ENCODE peak calls at places on chromosome 10, in five cellular contexts. T is H7, J is LHCN-M2, Q is left ventricle myocardium superior, C is RWPE1. H is an unnamed sample.
A peak's percentile ranks its signal among the peaks of the same experiment; 100 is the strongest.

GRCh38 chr10:48466611-48467240 is 138.1 kb downstream of the ARHGAP22 start:
- DNase-seq in T (peak; percentile 85), J (no peak), Q (no peak), C (peak; percentile 48), H (no peak)

GRCh38 chr10:3668276-3668960 is 116.6 kb downstream of the KLF6 start:
- DNase-seq in T (peak; percentile 84), J (no peak), Q (peak; percentile 37), C (peak; percentile 69), H (no peak)

GRCh38 chr10:76576276-76576962 is 1061.2 kb downstream of the KCNMA1 start:
- DNase-seq in T (no peak), J (peak; percentile 46), Q (peak; percentile 59), C (no peak), H (peak; percentile 27)

GRCh38 chr10:128664729-128665128 is 538.5 kb upstream of the MKI67 start:
- DNase-seq in T (no peak), J (no peak), Q (no peak), C (no peak), H (no peak)

GRCh38 chr10:102211615-102212299 is 14.3 kb upstream of the ELOVL3 start:
- DNase-seq in T (no peak), J (no peak), Q (no peak), C (no peak), H (no peak)

GRCh38 chr10:70593513-70593890 is 9.0 kb downstream of the PRF1 start:
- DNase-seq in T (no peak), J (no peak), Q (no peak), C (no peak), H (no peak)

GRCh38 chr10:88493676-88494483 is 89.2 kb downstream of the RNLS start:
- DNase-seq in T (no peak), J (peak; percentile 70), Q (no peak), C (no peak), H (no peak)

GRCh38 chr10:71613303-71613777 is 106.2 kb downstream of the C10orf105 start:
- DNase-seq in T (peak; percentile 55), J (no peak), Q (no peak), C (no peak), H (peak; percentile 51)

GRCh38 chr10:86649471-86650150 is 4.7 kb upstream of the OPN4 start:
- DNase-seq in T (peak; percentile 41), J (no peak), Q (no peak), C (no peak), H (no peak)

GRCh38 chr10:18196806-18197550 is 56.8 kb downstream of the CACNB2 start:
- DNase-seq in T (no peak), J (no peak), Q (no peak), C (no peak), H (no peak)